ENCODE peak calls at places on chromosome 11, in seven cellular contexts. T is breast epithelium, I is psoas muscle, O is pancreas, K is fibroblast of lung, H is left ventricle myocardium inferior, Z is body of pancreas. E is an unnamed sample. For H3K4me1, the result is how much of the 10 kb centered on the place peaks cover.

GRCh38 chr11:70550456-70551195 is 152.3 kb downstream of the CTTN start:
- DNase-seq in I (no peak), O (peak), T (no peak), K (no peak), H (no peak), Z (no peak), E (no peak)

GRCh38 chr11:94271885-94272372 is 32.5 kb upstream of the IZUMO1R start:
- DNase-seq in T (no peak), I (no peak), K (no peak), Z (no peak), H (no peak), O (no peak), E (no peak)

GRCh38 chr11:47348859-47349258 is 3.6 kb downstream of the MYBPC3 start:
- DNase-seq in T (no peak), O (no peak), K (peak), I (no peak), H (no peak), Z (no peak), E (peak)

GRCh38 chr11:36241512-36241911 is 47.7 kb downstream of the COMMD9 start:
- DNase-seq in I (no peak), T (no peak), Z (no peak), H (no peak), K (no peak), O (no peak), E (no peak)

GRCh38 chr11:61022311-61023085 is 51.0 kb downstream of the CD6 start:
- DNase-seq in T (no peak), O (no peak), Z (no peak), I (no peak), K (no peak), H (no peak), E (no peak)

GRCh38 chr11:97850726-97851125 is 1170.0 kb upstream of the CNTN5 start:
- DNase-seq in H (no peak), I (no peak), K (no peak), Z (no peak), O (no peak), T (no peak), E (no peak)

GRCh38 chr11:64841592-64842365 is 2.7 kb downstream of the CDC42BPG start:
- DNase-seq in K (no peak), T (no peak), Z (no peak), I (no peak), H (no peak), O (peak), E (no peak)

GRCh38 chr11:117220999-117221774 is 10.7 kb downstream of the PCSK7 start:
- DNase-seq in K (peak), T (peak), H (no peak), I (no peak), O (no peak), Z (no peak), E (peak)

GRCh38 chr11:93020248-93021088 is 51.0 kb downstream of the MTNR1B start:
- DNase-seq in O (no peak), K (peak), T (no peak), I (no peak), H (no peak), Z (no peak), E (peak)

GRCh38 chr11:705646-706438 is at the start of gene EPS8L2:
- DNase-seq in I (peak), K (no peak), T (peak), O (peak), Z (peak), H (no peak), E (no peak)

GRCh38 chr11:32435947-32436750 is 810 bp upstream of the WT1 start:
- DNase-seq in O (no peak), Z (no peak), H (no peak), K (no peak), T (no peak), I (no peak), E (peak)

GRCh38 chr11:90134420-90135003 is at the start of gene NAALAD2:
- DNase-seq in O (peak), T (no peak), H (peak), I (peak), Z (peak), K (peak), E (peak)

GRCh38 chr11:8694137-8694536 is 11.5 kb downstream of the RPL27A start:
- DNase-seq in K (no peak), T (no peak), H (no peak), I (no peak), O (no peak), Z (no peak), E (no peak)

GRCh38 chr11:35190804-35191348 is 51.9 kb downstream of the CD44 start:
- DNase-seq in O (no peak), K (peak), H (no peak), I (no peak), T (no peak), Z (no peak), E (no peak)

GRCh38 chr11:84522331-84522730 is 1104.8 kb downstream of the DLG2 start:
- DNase-seq in Z (no peak), I (no peak), H (no peak), T (no peak), O (no peak), K (no peak), E (no peak)

GRCh38 chr11:117878314-117878938 is 2.0 kb upstream of the FXYD6 start:
- DNase-seq in I (no peak), T (no peak), H (no peak), O (no peak), K (peak), Z (no peak), E (no peak)

GRCh38 chr11:5881756-5882155 is 1.3 kb downstream of the OR52E4 start:
- DNase-seq in K (no peak), Z (no peak), T (no peak), H (no peak), I (no peak), O (no peak), E (no peak)

GRCh38 chr11:35487532-35488078 is 37.8 kb downstream of the PAMR1 start:
- DNase-seq in T (no peak), Z (peak), K (peak), I (no peak), H (no peak), O (no peak), E (peak)

GRCh38 chr11:93080146-93080759 is 110.8 kb downstream of the MTNR1B start:
- DNase-seq in T (no peak), H (no peak), K (no peak), Z (no peak), O (no peak), I (no peak), E (no peak)

GRCh38 chr11:721347-721912 is 15.4 kb downstream of the EPS8L2 start:
- DNase-seq in Z (no peak), T (no peak), O (no peak), H (no peak), K (no peak), I (no peak), E (no peak)

GRCh38 chr11:117090111-117090706 is 8.0 kb downstream of the SIK3 start:
- DNase-seq in K (no peak), I (no peak), O (no peak), Z (no peak), H (no peak), T (no peak), E (no peak)

GRCh38 chr11:46414466-46414796 is 22.9 kb upstream of the CHRM4 start:
- DNase-seq in I (no peak), O (no peak), H (no peak), T (no peak), Z (no peak), K (no peak), E (no peak)

GRCh38 chr11:134226806-134227325 is 2.4 kb downstream of the VPS26B start:
- DNase-seq in H (no peak), K (no peak), Z (no peak), T (no peak), I (no peak), O (no peak), E (peak)

GRCh38 chr11:103294516-103294915 is 185.3 kb downstream of the DYNC2H1 start:
- DNase-seq in H (no peak), Z (no peak), T (no peak), I (no peak), K (no peak), O (no peak), E (no peak)

GRCh38 chr11:7021318-7021717 is 1.0 kb downstream of the NLRP14 start:
- DNase-seq in O (no peak), Z (no peak), K (no peak), I (no peak), T (no peak), H (no peak), E (no peak)

GRCh38 chr11:34405079-34405858 is 33.5 kb upstream of the CAT start:
- DNase-seq in H (no peak), I (no peak), Z (no peak), O (no peak), K (peak), T (no peak), E (peak)

GRCh38 chr11:108253176-108253575 is 30.3 kb downstream of the ATM start:
- DNase-seq in K (no peak), Z (no peak), I (no peak), O (no peak), H (no peak), T (no peak), E (no peak)

GRCh38 chr11:1082728-1083620 is 8.3 kb downstream of the MUC2 start:
- DNase-seq in H (peak), K (no peak), O (peak), Z (peak), I (peak), T (peak), E (no peak)

GRCh38 chr11:134734446-134734845 is 322.4 kb upstream of the B3GAT1 start:
- DNase-seq in K (no peak), O (no peak), T (no peak), H (no peak), Z (no peak), I (no peak), E (no peak)

DNA sequence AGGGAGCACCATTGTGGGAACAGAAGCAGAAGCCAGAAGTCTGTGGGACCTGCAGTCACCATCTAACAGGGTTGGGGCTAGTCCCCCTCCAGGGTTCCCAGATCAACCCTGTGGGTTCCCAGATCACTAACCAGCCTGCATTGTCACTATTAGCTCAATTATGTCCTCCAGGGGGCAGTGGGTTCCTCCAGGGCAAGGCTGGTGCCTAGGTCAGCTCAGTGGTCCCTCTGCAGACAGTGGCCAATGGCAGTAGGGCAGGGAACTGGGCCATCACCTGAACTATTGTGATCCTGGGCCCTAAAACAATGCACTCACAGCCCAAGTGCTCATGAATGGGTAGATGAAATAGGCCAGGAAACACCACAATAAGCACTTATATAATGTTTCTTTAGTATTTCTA is 18.8 kb upstream of the PRSS23 start:
- DNase-seq in H (no peak), I (no peak), T (no peak), O (no peak), K (no peak), Z (no peak), E (no peak)
- TF ChIP-seq CTCF in H (no peak), I (no peak), T (no peak), O (no peak), K (no peak), Z (no peak), E (no peak)

GRCh38 chr11:126420730-126421083 is 65.2 kb downstream of the ST3GAL4 start:
- DNase-seq in O (no peak), H (no peak), I (no peak), Z (no peak), T (no peak), K (no peak), E (peak)

GRCh38 chr11:126421243-126421642 is 65.8 kb downstream of the ST3GAL4 start:
- DNase-seq in Z (no peak), K (no peak), H (no peak), O (no peak), I (no peak), T (no peak), E (no peak)

GRCh38 chr11:126423743-126424142 is 68.3 kb downstream of the ST3GAL4 start:
- DNase-seq in O (peak), H (no peak), Z (no peak), I (no peak), T (no peak), K (no peak), E (no peak)

GRCh38 chr11:126423154-126423553 is 67.7 kb downstream of the ST3GAL4 start:
- DNase-seq in O (no peak), K (no peak), H (no peak), I (no peak), Z (no peak), T (no peak), E (no peak)

GRCh38 chr11:126422446-126422845 is 67.0 kb downstream of the ST3GAL4 start:
- DNase-seq in O (no peak), K (no peak), T (no peak), Z (no peak), H (no peak), I (no peak), E (no peak)
- H3K4me1 ChIP-seq in O (under half), K (under half), T (under half), Z (under half), H (half or more), I (under half), E (under half)

GRCh38 chr11:43879789-43880639 is 617 bp upstream of the ALKBH3 start:
- DNase-seq in Z (no peak), O (no peak), K (no peak), T (no peak), H (no peak), I (no peak), E (no peak)

GRCh38 chr11:43874738-43875137 is 5.9 kb upstream of the ALKBH3 start:
- DNase-seq in I (no peak), H (no peak), Z (no peak), T (no peak), K (no peak), O (no peak), E (no peak)

GRCh38 chr11:43880640-43881159 is at the start of gene ALKBH3:
- DNase-seq in Z (peak), I (peak), H (peak), K (peak), T (peak), O (peak), E (peak)
- TF ChIP-seq CTCF in Z (peak), I (peak), H (peak), K (no peak), T (peak), O (no peak), E (no peak)

DNA sequence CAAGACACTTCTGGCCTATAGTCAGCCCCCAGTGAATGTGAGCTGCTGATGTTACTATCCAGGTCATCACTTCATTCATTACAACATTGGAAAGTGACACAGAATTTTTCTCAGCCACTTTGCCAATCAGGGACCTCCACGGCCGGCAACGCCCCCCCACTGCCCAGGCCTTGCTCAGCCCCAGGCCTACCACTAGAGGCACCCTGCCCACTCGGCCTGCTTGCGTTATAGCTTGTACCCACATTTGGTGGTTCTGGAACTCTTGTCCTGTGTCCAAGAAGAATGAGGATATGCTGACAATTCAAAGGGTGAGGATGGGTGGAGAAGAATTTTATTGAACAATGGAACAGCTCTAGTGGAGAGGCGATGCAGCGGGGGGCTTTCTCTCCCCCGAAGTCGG is 96.2 kb downstream of the TSPAN18 start:
- DNase-seq in Z (no peak), K (no peak), I (no peak), H (no peak), O (no peak), T (no peak), E (no peak)
- H3K4me1 ChIP-seq in Z (under half), K (under half), I (under half), H (half or more), O (under half), T (under half), E (under half)

DNA sequence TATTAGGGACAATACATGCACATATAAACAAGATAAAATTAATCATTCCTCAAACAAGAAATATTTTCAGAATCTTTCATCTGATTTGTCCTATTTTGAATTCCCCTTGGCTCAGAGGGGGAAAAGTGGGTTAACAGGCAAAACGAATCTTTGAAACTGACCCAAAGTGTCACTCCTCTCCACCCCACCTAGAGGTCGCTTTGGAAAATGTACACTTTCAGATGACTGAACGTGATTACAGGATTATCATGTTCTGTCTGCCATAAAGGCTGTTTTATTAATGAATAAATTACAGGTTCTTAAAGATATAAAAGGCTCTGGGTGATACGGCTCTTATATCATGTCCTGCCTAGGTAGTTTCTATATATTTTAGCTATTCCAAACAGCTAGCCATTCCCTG is 1735.0 kb downstream of the LRRC4C start:
- DNase-seq in I (no peak), H (no peak), K (no peak), T (no peak), Z (no peak), O (no peak), E (no peak)
- TF ChIP-seq CTCF in I (no peak), H (no peak), K (no peak), T (no peak), Z (no peak), O (no peak), E (no peak)

DNA sequence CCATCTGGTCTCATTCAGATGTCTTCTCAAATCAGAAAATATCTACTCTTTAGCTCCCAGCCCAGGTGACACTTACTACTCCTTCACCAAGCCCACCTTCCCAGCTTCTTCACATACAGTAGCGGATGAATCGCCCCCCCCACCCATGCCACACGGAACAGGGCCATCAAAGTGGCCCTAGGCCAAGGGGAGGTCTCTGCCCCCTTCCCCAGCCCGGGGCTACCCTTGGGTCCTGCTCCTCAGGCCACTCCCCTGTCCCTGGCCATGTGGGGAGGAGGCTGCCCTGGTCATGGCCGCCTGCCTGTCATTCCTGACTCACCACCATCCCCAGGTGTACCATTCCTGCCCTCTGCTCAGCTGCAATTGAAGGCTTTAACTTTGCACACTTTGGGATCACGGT is 142.8 kb downstream of the NECTIN1 start:
- DNase-seq in H (no peak), I (no peak), O (no peak), Z (no peak), K (no peak), T (no peak), E (no peak)
- H3K4me1 ChIP-seq in H (under half), I (under half), O (under half), Z (under half), K (under half), T (under half), E (under half)

GRCh38 chr11:78932757-78933156 is 358.1 kb upstream of the NARS2 start:
- DNase-seq in H (no peak), K (no peak), I (no peak), O (no peak), T (no peak), Z (no peak), E (no peak)

GRCh38 chr11:78929906-78930220 is 355.2 kb upstream of the NARS2 start:
- DNase-seq in T (no peak), O (no peak), I (no peak), K (no peak), H (no peak), Z (no peak), E (no peak)

GRCh38 chr11:78929092-78929905 is 354.6 kb upstream of the NARS2 start:
- DNase-seq in Z (no peak), H (no peak), I (no peak), T (no peak), K (no peak), O (no peak), E (no peak)

GRCh38 chr11:78931891-78932290 is 357.2 kb upstream of the NARS2 start:
- DNase-seq in O (no peak), I (no peak), T (no peak), K (no peak), H (no peak), Z (no peak), E (no peak)

DNA sequence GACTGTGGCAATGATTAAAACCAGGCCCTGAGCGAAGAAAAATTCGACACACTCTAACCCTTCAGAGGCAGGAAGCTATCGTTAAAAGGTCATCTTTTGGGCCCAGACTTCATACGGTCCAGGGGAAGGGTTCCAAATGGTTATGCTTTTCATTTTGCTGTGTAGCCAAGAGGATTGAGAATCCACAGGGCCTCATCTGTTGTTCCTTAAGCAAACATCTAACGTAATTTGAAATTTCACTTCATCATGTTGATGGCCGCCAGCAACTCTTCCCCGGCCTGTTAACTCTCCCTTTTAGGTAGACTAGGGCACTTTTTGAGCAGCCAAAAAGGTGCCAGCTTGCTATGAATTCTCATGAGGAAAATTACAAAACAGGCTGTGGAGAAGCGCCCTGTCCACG is 356.1 kb upstream of the NARS2 start:
- DNase-seq in I (no peak), Z (no peak), K (no peak), O (no peak), H (no peak), T (no peak), E (no peak)
- TF ChIP-seq CTCF in I (no peak), Z (no peak), K (no peak), O (no peak), H (no peak), T (no peak), E (no peak)

GRCh38 chr11:75344761-75345454 is 6.6 kb downstream of the ARRB1 start:
- DNase-seq in T (no peak), K (no peak), Z (no peak), O (peak), I (no peak), H (no peak), E (no peak)

GRCh38 chr11:75342966-75343870 is 8.2 kb downstream of the ARRB1 start:
- DNase-seq in O (peak), T (no peak), Z (peak), K (peak), H (no peak), I (no peak), E (peak)

GRCh38 chr11:75342231-75342918 is 9.1 kb downstream of the ARRB1 start:
- DNase-seq in O (peak), I (no peak), Z (no peak), K (no peak), T (no peak), H (no peak), E (no peak)

GRCh38 chr11:75345455-75346224 is 5.8 kb downstream of the ARRB1 start:
- DNase-seq in Z (no peak), H (no peak), I (no peak), K (no peak), T (no peak), O (peak), E (no peak)

GRCh38 chr11:75344186-75344585 is 7.3 kb downstream of the ARRB1 start:
- DNase-seq in I (no peak), O (peak), H (no peak), T (no peak), K (no peak), Z (no peak), E (no peak)
- H3K4me1 ChIP-seq in I (under half), O (half or more), H (half or more), T (half or more), K (under half), Z (half or more), E (under half)

E was measured in cardiac muscle cell.